ENCODE peak calls at places on chromosome X, in ten cellular contexts. F is RCC 7860; N is thyroid gland; P is central memory CD4-positive, alpha-beta T cell; C is stimulated activated naive CD8-positive, alpha-beta T cell treated with anti-CD3 and anti-CD28 coated beads, Interleukin-15, amount 100 ng/mL, for 72 hours; I is fibroblast of lung; V is endodermal cell; J is progenitor cell of endocrine pancreas; D is neural crest cell; G is CD8-positive, alpha-beta T cell. S is an unnamed sample.

GRCh38 chrX:46757593-46757992 is 1.3 kb downstream of the SLC9A7 start:
- DNase-seq in F (no peak), N (no peak), P (no peak), C (no peak), I (peak), V (no peak), J (no peak), D (no peak), G (no peak), S (no peak)

GRCh38 chrX:68650491-68650890 is 3.0 kb downstream of the STARD8 start:
- DNase-seq in F (peak), N (no peak), P (no peak), C (no peak), I (peak), V (no peak), J (no peak), D (no peak), G (no peak), S (peak)

GRCh38 chrX:22134681-22135080 is 102.6 kb downstream of the PHEX start:
- DNase-seq in F (peak), N (no peak), P (no peak), C (no peak), I (peak), V (no peak), J (no peak), D (no peak), G (no peak), S (peak)

GRCh38 chrX:130120746-130121504 is 10.6 kb upstream of the ELF4 start:
- DNase-seq in F (peak), N (peak), P (peak), C (peak), I (peak), V (peak), J (peak), D (peak), G (peak), S (peak)

GRCh38 chrX:99172958-99173357 is 1237.1 kb downstream of the PCDH19 start:
- DNase-seq in F (no peak), N (no peak), P (no peak), C (no peak), I (no peak), V (peak), J (no peak), D (no peak), G (no peak), S (no peak)

GRCh38 chrX:14398725-14399124 is 130.6 kb upstream of the GLRA2 start:
- DNase-seq in F (no peak), N (no peak), P (no peak), C (no peak), I (no peak), V (no peak), J (no peak), D (no peak), G (no peak), S (peak)

GRCh38 chrX:19776753-19777152 is 110.6 kb downstream of the SH3KBP1 start:
- DNase-seq in F (no peak), N (no peak), P (peak), C (peak), I (no peak), V (no peak), J (no peak), D (no peak), G (no peak), S (no peak)

GRCh38 chrX:145881175-145881867 is 63.7 kb downstream of the SLITRK2 start:
- DNase-seq in F (no peak), N (no peak), P (no peak), C (no peak), I (no peak), V (peak), J (no peak), D (no peak), G (no peak), S (no peak)

GRCh38 chrX:49166914-49167739 is 4.6 kb downstream of the MAGIX start:
- DNase-seq in F (peak), N (peak), P (peak), C (peak), I (peak), V (peak), J (no peak), D (no peak), G (peak), S (peak)

GRCh38 chrX:108297290-108297689 is 140.9 kb downstream of the COL4A6 start:
- DNase-seq in F (no peak), N (no peak), P (no peak), C (no peak), I (no peak), V (no peak), J (no peak), D (no peak), G (no peak), S (no peak)

GRCh38 chrX:103949506-103949905 is 12.9 kb upstream of the TMSB15B start:
- DNase-seq in F (no peak), N (no peak), P (no peak), C (no peak), I (no peak), V (no peak), J (no peak), D (no peak), G (no peak), S (no peak)

GRCh38 chrX:68568136-68568535 is 69.3 kb downstream of the YIPF6 start:
- DNase-seq in F (no peak), N (no peak), P (no peak), C (no peak), I (no peak), V (no peak), J (no peak), D (no peak), G (no peak), S (no peak)

GRCh38 chrX:24858004-24858746 is 157.6 kb downstream of the ARX start:
- DNase-seq in F (no peak), N (no peak), P (no peak), C (no peak), I (no peak), V (no peak), J (no peak), D (no peak), G (no peak), S (peak)

GRCh38 chrX:49073641-49074575 is at the start of gene PRAF2:
- DNase-seq in F (peak), N (peak), P (peak), C (peak), I (peak), V (peak), J (peak), D (peak), G (peak), S (peak)

GRCh38 chrX:104315555-104315954 is 60.8 kb upstream of the ESX1 start:
- DNase-seq in F (peak), N (no peak), P (no peak), C (no peak), I (peak), V (no peak), J (no peak), D (no peak), G (no peak), S (peak)

GRCh38 chrX:3286196-3286920 is 60.1 kb downstream of the MXRA5 start:
- DNase-seq in F (peak), N (no peak), P (no peak), C (no peak), I (peak), V (no peak), J (no peak), D (no peak), G (no peak), S (peak)

GRCh38 chrX:12138366-12139313 is at the start of gene FRMPD4:
- DNase-seq in F (no peak), N (no peak), P (no peak), C (no peak), I (peak), V (peak), J (peak), D (peak), G (no peak), S (no peak)

GRCh38 chrX:49999048-49999447 is 76.7 kb downstream of the CLCN5 start:
- DNase-seq in F (no peak), N (peak), P (no peak), C (no peak), I (peak), V (no peak), J (no peak), D (no peak), G (no peak), S (no peak)